ENCODE peak calls at places on chromosome 21, in nine cellular contexts. One of them, this sample, is unnamed.

GRCh38 chr21:15352009-15352408 is 287.2 kb upstream of the NRIP1 start:
- DNase-seq in RWPE2: no peak
- DNase-seq in dorsolateral prefrontal cortex: no peak
- DNase-seq in brain microvascular endothelial cell: no peak
- DNase-seq in left ventricle myocardium inferior: no peak
- DNase-seq in BJ: no peak
- DNase-seq in tibial artery: no peak
- DNase-seq in HFF-Myc: no peak
- DNase-seq in cardiac fibroblast: no peak
- DNase-seq in this sample: no peak

GRCh38 chr21:31187499-31187898 is 149.2 kb upstream of the KRTAP19-8 start:
- DNase-seq in tibial artery: no peak
- DNase-seq in RWPE2: no peak
- DNase-seq in dorsolateral prefrontal cortex: no peak
- DNase-seq in HFF-Myc: no peak
- DNase-seq in cardiac fibroblast: no peak
- DNase-seq in brain microvascular endothelial cell: no peak
- DNase-seq in BJ: no peak
- DNase-seq in left ventricle myocardium inferior: no peak
- DNase-seq in this sample: no peak

GRCh38 chr21:37547615-37547975 is 181.0 kb downstream of the DYRK1A start:
- DNase-seq in tibial artery: no peak
- DNase-seq in dorsolateral prefrontal cortex: no peak
- DNase-seq in BJ: no peak
- DNase-seq in cardiac fibroblast: no peak
- DNase-seq in brain microvascular endothelial cell: no peak
- DNase-seq in left ventricle myocardium inferior: no peak
- DNase-seq in RWPE2: no peak
- DNase-seq in HFF-Myc: no peak
- DNase-seq in this sample: no peak

GRCh38 chr21:43619344-43619743 is 39.9 kb downstream of the HSF2BP start:
- DNase-seq in dorsolateral prefrontal cortex: no peak
- DNase-seq in HFF-Myc: no peak
- DNase-seq in RWPE2: no peak
- DNase-seq in cardiac fibroblast: no peak
- DNase-seq in left ventricle myocardium inferior: no peak
- DNase-seq in brain microvascular endothelial cell: no peak
- DNase-seq in BJ: no peak
- DNase-seq in tibial artery: no peak
- DNase-seq in this sample: no peak

GRCh38 chr21:42754270-42754933 is 101.0 kb downstream of the PDE9A start:
- DNase-seq in left ventricle myocardium inferior: no peak
- DNase-seq in BJ: no peak
- DNase-seq in dorsolateral prefrontal cortex: no peak
- DNase-seq in RWPE2: peak; percentile 43
- DNase-seq in HFF-Myc: no peak
- DNase-seq in brain microvascular endothelial cell: no peak
- DNase-seq in cardiac fibroblast: no peak
- DNase-seq in tibial artery: no peak
- DNase-seq in this sample: no peak

GRCh38 chr21:36635991-36636390 is 62.9 kb upstream of the SIM2 start:
- DNase-seq in tibial artery: no peak
- DNase-seq in cardiac fibroblast: no peak
- DNase-seq in BJ: no peak
- DNase-seq in HFF-Myc: no peak
- DNase-seq in brain microvascular endothelial cell: no peak
- DNase-seq in left ventricle myocardium inferior: no peak
- DNase-seq in dorsolateral prefrontal cortex: no peak
- DNase-seq in RWPE2: no peak
- DNase-seq in this sample: peak; percentile 76

GRCh38 chr21:33036430-33037162 is 10.9 kb downstream of the OLIG2 start:
- DNase-seq in left ventricle myocardium inferior: peak; percentile 41
- DNase-seq in brain microvascular endothelial cell: peak; percentile 55
- DNase-seq in RWPE2: no peak
- DNase-seq in cardiac fibroblast: peak; percentile 65
- DNase-seq in HFF-Myc: peak; percentile 19
- DNase-seq in BJ: no peak
- DNase-seq in dorsolateral prefrontal cortex: no peak
- DNase-seq in tibial artery: no peak
- DNase-seq in this sample: peak; percentile 39

GRCh38 chr21:15298306-15298705 is 233.5 kb upstream of the NRIP1 start:
- DNase-seq in HFF-Myc: no peak
- DNase-seq in cardiac fibroblast: no peak
- DNase-seq in brain microvascular endothelial cell: peak; percentile 15
- DNase-seq in RWPE2: no peak
- DNase-seq in dorsolateral prefrontal cortex: no peak
- DNase-seq in left ventricle myocardium inferior: no peak
- DNase-seq in tibial artery: no peak
- DNase-seq in BJ: no peak
- DNase-seq in this sample: no peak

GRCh38 chr21:14560555-14560954 is 14.4 kb upstream of the SAMSN1 start:
- DNase-seq in left ventricle myocardium inferior: no peak
- DNase-seq in tibial artery: no peak
- DNase-seq in dorsolateral prefrontal cortex: no peak
- DNase-seq in BJ: no peak
- DNase-seq in cardiac fibroblast: no peak
- DNase-seq in brain microvascular endothelial cell: no peak
- DNase-seq in HFF-Myc: no peak
- DNase-seq in RWPE2: no peak
- DNase-seq in this sample: no peak

GRCh38 chr21:38220270-38220737 is 36.5 kb upstream of the KCNJ15 start:
- DNase-seq in left ventricle myocardium inferior: no peak
- DNase-seq in RWPE2: no peak
- DNase-seq in HFF-Myc: no peak
- DNase-seq in brain microvascular endothelial cell: no peak
- DNase-seq in BJ: no peak
- DNase-seq in cardiac fibroblast: peak; percentile 37
- DNase-seq in dorsolateral prefrontal cortex: no peak
- DNase-seq in tibial artery: no peak
- DNase-seq in this sample: no peak

GRCh38 chr21:45551316-45551715 is 9.1 kb upstream of the SLC19A1 start:
- DNase-seq in brain microvascular endothelial cell: peak; percentile 65
- DNase-seq in cardiac fibroblast: peak; percentile 65
- DNase-seq in BJ: no peak
- DNase-seq in HFF-Myc: peak; percentile 73
- DNase-seq in dorsolateral prefrontal cortex: no peak
- DNase-seq in RWPE2: no peak
- DNase-seq in left ventricle myocardium inferior: peak; percentile 9
- DNase-seq in tibial artery: peak; percentile 29
- DNase-seq in this sample: peak; percentile 83

GRCh38 chr21:45551816-45552695 is 9.8 kb upstream of the SLC19A1 start:
- DNase-seq in BJ: no peak
- DNase-seq in cardiac fibroblast: no peak
- DNase-seq in HFF-Myc: no peak
- DNase-seq in RWPE2: no peak
- DNase-seq in left ventricle myocardium inferior: peak; percentile 13
- DNase-seq in tibial artery: peak; percentile 63
- DNase-seq in brain microvascular endothelial cell: no peak
- DNase-seq in dorsolateral prefrontal cortex: no peak
- DNase-seq in this sample: no peak

GRCh38 chr21:45550552-45551210 is 8.4 kb upstream of the SLC19A1 start:
- DNase-seq in HFF-Myc: no peak
- DNase-seq in RWPE2: no peak
- DNase-seq in cardiac fibroblast: no peak
- DNase-seq in left ventricle myocardium inferior: peak; percentile 32
- DNase-seq in brain microvascular endothelial cell: no peak
- DNase-seq in dorsolateral prefrontal cortex: no peak
- DNase-seq in BJ: no peak
- DNase-seq in tibial artery: peak; percentile 55
- DNase-seq in this sample: no peak

GRCh38 chr21:45548711-45549491 is 6.7 kb upstream of the SLC19A1 start:
- DNase-seq in dorsolateral prefrontal cortex: no peak
- DNase-seq in BJ: no peak
- DNase-seq in HFF-Myc: no peak
- DNase-seq in RWPE2: no peak
- DNase-seq in cardiac fibroblast: no peak
- DNase-seq in left ventricle myocardium inferior: peak; percentile 2
- DNase-seq in tibial artery: peak; percentile 35
- DNase-seq in brain microvascular endothelial cell: no peak
- DNase-seq in this sample: no peak

DNA sequence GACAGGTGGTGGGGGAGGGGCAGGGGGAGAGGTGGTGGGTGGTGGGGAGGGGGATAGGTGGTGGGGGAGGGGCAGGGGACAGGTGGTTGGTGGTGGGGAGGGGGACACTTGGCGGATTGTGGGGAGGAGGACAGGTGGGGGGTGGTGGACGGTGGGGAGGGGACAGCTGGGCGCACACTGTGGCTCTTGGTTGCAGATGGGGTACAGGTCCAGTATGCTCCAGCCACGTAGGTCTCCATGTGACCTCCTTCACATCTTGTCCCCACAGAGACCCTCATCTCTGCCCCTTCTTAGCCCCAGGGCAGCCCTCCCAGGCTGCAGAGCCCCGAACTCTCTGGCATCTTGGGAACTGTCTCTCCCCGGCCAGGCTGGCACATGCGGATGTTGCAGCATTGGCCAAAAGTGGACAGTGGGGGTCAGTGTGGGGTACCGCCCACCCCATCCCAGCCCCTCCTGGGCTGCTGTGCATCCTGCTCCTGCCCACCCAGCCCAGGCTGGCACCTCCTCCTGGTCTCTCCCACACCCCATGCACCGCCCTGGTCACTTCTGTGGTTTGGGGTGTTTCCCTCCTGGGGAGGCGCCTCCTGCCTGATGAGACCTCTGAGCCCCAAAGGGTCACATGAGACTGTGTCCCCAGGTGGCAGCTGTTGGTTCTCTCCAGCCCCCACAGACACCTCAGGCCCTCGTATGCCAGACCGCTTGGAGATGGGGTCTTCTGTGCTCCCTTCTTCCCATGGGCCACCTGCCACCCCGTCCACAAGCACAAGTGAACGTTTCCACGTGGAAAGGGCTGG is 7.6 kb upstream of the SLC19A1 start:
- DNase-seq in RWPE2: no peak
- DNase-seq in HFF-Myc: no peak
- DNase-seq in cardiac fibroblast: no peak
- DNase-seq in tibial artery: peak; percentile 58
- DNase-seq in brain microvascular endothelial cell: no peak
- DNase-seq in dorsolateral prefrontal cortex: no peak
- DNase-seq in left ventricle myocardium inferior: peak; percentile 17
- DNase-seq in BJ: no peak
- DNase-seq in this sample: no peak
- H3K4me3 ChIP-seq in RWPE2: no peak overlapping the region
- H3K4me3 ChIP-seq in HFF-Myc: no peak overlapping the region
- H3K4me3 ChIP-seq in cardiac fibroblast: no peak overlapping the region
- H3K4me3 ChIP-seq in tibial artery: no peak overlapping the region
- H3K4me3 ChIP-seq in brain microvascular endothelial cell: no peak overlapping the region
- H3K4me3 ChIP-seq in dorsolateral prefrontal cortex: no peak overlapping the region
- H3K4me3 ChIP-seq in left ventricle myocardium inferior: no peak overlapping the region
- H3K4me3 ChIP-seq in BJ: no peak overlapping the region
- H3K4me3 ChIP-seq in this sample: no peak overlapping the region

DNA sequence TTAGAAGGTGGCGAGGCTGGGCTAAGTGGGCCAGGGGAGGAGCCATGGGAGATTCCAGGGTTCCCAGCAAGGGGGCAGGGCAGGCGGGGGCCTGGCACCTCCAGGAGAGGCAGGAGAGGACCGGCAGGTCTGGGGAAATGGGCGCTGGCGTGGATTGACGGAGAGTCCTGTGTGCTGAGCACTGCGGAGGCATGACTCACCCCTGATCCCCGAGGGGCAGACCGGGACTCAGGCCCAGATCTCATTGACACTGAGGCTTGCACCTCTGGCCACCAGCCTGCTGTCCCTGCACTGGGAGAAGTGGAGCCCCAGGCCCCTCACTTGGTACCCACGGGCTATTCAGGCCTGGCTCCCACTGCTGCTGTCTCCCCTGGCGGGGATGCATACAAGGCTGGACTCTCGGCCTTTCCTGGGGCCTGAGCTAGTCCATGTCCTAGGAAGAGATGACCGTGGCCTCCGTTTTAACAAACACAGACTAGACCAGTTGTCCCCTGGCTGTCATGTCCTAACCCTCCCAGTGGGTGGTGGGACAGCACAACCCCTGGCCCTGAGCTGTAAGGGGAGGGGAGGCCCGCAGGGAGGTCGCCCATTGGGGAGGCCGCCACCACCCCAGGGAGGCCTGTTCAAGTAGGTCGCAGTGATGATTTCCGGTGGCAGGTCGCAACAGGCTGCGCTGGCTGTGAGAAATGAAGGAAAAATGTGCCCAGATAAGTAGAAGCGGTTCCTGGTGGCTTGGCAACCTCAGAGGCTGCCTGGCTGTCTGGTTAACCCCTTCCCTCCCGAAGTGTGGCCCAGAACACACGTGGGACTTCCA is 39.7 kb downstream of the RIPK4 start:
- DNase-seq in BJ: no peak
- DNase-seq in tibial artery: peak; percentile 96
- DNase-seq in dorsolateral prefrontal cortex: no peak
- DNase-seq in left ventricle myocardium inferior: peak; percentile 69
- DNase-seq in RWPE2: peak; percentile 90
- DNase-seq in HFF-Myc: peak; percentile 5
- DNase-seq in brain microvascular endothelial cell: peak; percentile 61
- DNase-seq in cardiac fibroblast: peak; percentile 79
- DNase-seq in this sample: peak; percentile 95
- TF ChIP-seq CTCF in BJ: no peak
- TF ChIP-seq CTCF in tibial artery: no peak
- TF ChIP-seq CTCF in dorsolateral prefrontal cortex: no peak
- TF ChIP-seq CTCF in left ventricle myocardium inferior: no peak
- TF ChIP-seq CTCF in RWPE2: no peak
- TF ChIP-seq CTCF in HFF-Myc: no peak
- TF ChIP-seq CTCF in brain microvascular endothelial cell: no peak
- TF ChIP-seq CTCF in cardiac fibroblast: no peak
- TF ChIP-seq CTCF in this sample: no peak

GRCh38 chr21:16978309-16978895 is 534.4 kb upstream of the CXADR start:
- DNase-seq in BJ: no peak
- DNase-seq in left ventricle myocardium inferior: no peak
- DNase-seq in tibial artery: no peak
- DNase-seq in cardiac fibroblast: no peak
- DNase-seq in HFF-Myc: no peak
- DNase-seq in RWPE2: no peak
- DNase-seq in brain microvascular endothelial cell: no peak
- DNase-seq in dorsolateral prefrontal cortex: peak; percentile 40
- DNase-seq in this sample: no peak

GRCh38 chr21:16974060-16974459 is 538.8 kb upstream of the CXADR start:
- DNase-seq in left ventricle myocardium inferior: no peak
- DNase-seq in RWPE2: no peak
- DNase-seq in brain microvascular endothelial cell: no peak
- DNase-seq in HFF-Myc: no peak
- DNase-seq in dorsolateral prefrontal cortex: no peak
- DNase-seq in cardiac fibroblast: no peak
- DNase-seq in BJ: no peak
- DNase-seq in tibial artery: no peak
- DNase-seq in this sample: no peak

GRCh38 chr21:16979574-16979973 is 533.3 kb upstream of the CXADR start:
- DNase-seq in HFF-Myc: no peak
- DNase-seq in brain microvascular endothelial cell: no peak
- DNase-seq in dorsolateral prefrontal cortex: no peak
- DNase-seq in tibial artery: no peak
- DNase-seq in cardiac fibroblast: no peak
- DNase-seq in BJ: no peak
- DNase-seq in RWPE2: no peak
- DNase-seq in left ventricle myocardium inferior: no peak
- DNase-seq in this sample: no peak

GRCh38 chr21:16976132-16976666 is 536.6 kb upstream of the CXADR start:
- DNase-seq in RWPE2: no peak
- DNase-seq in HFF-Myc: no peak
- DNase-seq in BJ: no peak
- DNase-seq in left ventricle myocardium inferior: no peak
- DNase-seq in dorsolateral prefrontal cortex: no peak
- DNase-seq in tibial artery: no peak
- DNase-seq in cardiac fibroblast: no peak
- DNase-seq in brain microvascular endothelial cell: no peak
- DNase-seq in this sample: peak; percentile 40
- H3K4me3 ChIP-seq in RWPE2: no peak overlapping the region
- H3K4me3 ChIP-seq in HFF-Myc: no peak overlapping the region
- H3K4me3 ChIP-seq in BJ: no peak overlapping the region
- H3K4me3 ChIP-seq in left ventricle myocardium inferior: no peak overlapping the region
- H3K4me3 ChIP-seq in dorsolateral prefrontal cortex: no peak overlapping the region
- H3K4me3 ChIP-seq in tibial artery: no peak overlapping the region
- H3K4me3 ChIP-seq in cardiac fibroblast: no peak overlapping the region
- H3K4me3 ChIP-seq in brain microvascular endothelial cell: no peak overlapping the region
- H3K4me3 ChIP-seq in this sample: no peak overlapping the region

GRCh38 chr21:25872271-25872670 is 137.5 kb downstream of the GABPA start:
- DNase-seq in cardiac fibroblast: no peak
- DNase-seq in RWPE2: no peak
- DNase-seq in tibial artery: no peak
- DNase-seq in left ventricle myocardium inferior: no peak
- DNase-seq in HFF-Myc: no peak
- DNase-seq in brain microvascular endothelial cell: no peak
- DNase-seq in dorsolateral prefrontal cortex: no peak
- DNase-seq in BJ: no peak
- DNase-seq in this sample: no peak
- TF ChIP-seq CTCF in cardiac fibroblast: no peak
- TF ChIP-seq CTCF in RWPE2: no peak
- TF ChIP-seq CTCF in tibial artery: no peak
- TF ChIP-seq CTCF in left ventricle myocardium inferior: no peak
- TF ChIP-seq CTCF in HFF-Myc: peak; percentile 16
- TF ChIP-seq CTCF in brain microvascular endothelial cell: peak; percentile 26
- TF ChIP-seq CTCF in dorsolateral prefrontal cortex: no peak
- TF ChIP-seq CTCF in BJ: no peak
- TF ChIP-seq CTCF in this sample: no peak